ENCODE peak calls at places on chromosomes 12 and 14, in four cellular contexts. L is HTR-8/SVneo, Y is GDM1, G is lower leg skin. H is an unnamed sample.
A peak's percentile ranks its signal among the peaks of the same experiment; 100 is the strongest.

GRCh38 chr14:65229431-65230286 is 127.3 kb upstream of the MAX start:
- DNase-seq in L (peak; percentile 66), Y (no peak), G (peak; percentile 91), H (no peak)

GRCh38 chr12:4909734-4910501 is at the start of gene KCNA1:
- DNase-seq in L (no peak), Y (no peak), G (no peak), H (no peak)

GRCh38 chr12:5184159-5184558 is 140.5 kb downstream of the KCNA5 start:
- DNase-seq in L (no peak), Y (no peak), G (no peak), H (no peak)

GRCh38 chr12:130831246-130831645 is 7.8 kb downstream of the STX2 start:
- DNase-seq in L (no peak), Y (no peak), G (peak; percentile 49), H (no peak)

GRCh38 chr12:72836184-72836583 is 564.0 kb downstream of the TRHDE start:
- DNase-seq in L (no peak), Y (no peak), G (no peak), H (no peak)

GRCh38 chr12:32390572-32391219 is 8.7 kb upstream of the FGD4 start:
- DNase-seq in L (no peak), Y (no peak), G (no peak), H (no peak)

GRCh38 chr12:54870617-54871016 is 16.3 kb downstream of the MUCL1 start:
- DNase-seq in L (no peak), Y (no peak), G (no peak), H (no peak)

GRCh38 chr14:35406811-35407630 is 2.5 kb upstream of the NFKBIA start:
- DNase-seq in L (peak; percentile 60), Y (peak; percentile 52), G (no peak), H (no peak)

GRCh38 chr14:23929131-23929530 is 24.4 kb upstream of the DHRS4 start:
- DNase-seq in L (no peak), Y (no peak), G (no peak), H (no peak)

GRCh38 chr14:85576161-85576560 is 46.2 kb downstream of the FLRT2 start:
- DNase-seq in L (no peak), Y (no peak), G (no peak), H (peak; percentile 58)

GRCh38 chr12:132318618-132319033 is 10.8 kb downstream of the GALNT9 start:
- DNase-seq in L (no peak), Y (no peak), G (no peak), H (no peak)

GRCh38 chr12:49089831-49090773 is 4.5 kb downstream of the DHH start:
- DNase-seq in L (no peak), Y (no peak), G (peak; percentile 89), H (no peak)

GRCh38 chr14:22472935-22473854 is 115.8 kb downstream of the DAD1 start:
- DNase-seq in L (peak; percentile 39), Y (peak; percentile 50), G (no peak), H (no peak)

GRCh38 chr14:91957876-91958313 is 10.4 kb upstream of the FBLN5 start:
- DNase-seq in L (no peak), Y (no peak), G (peak; percentile 26), H (no peak)

H was measured in GM04503.